ENCODE peak calls at places on chromosome 9, in six cellular contexts. One of them, this sample, is unnamed.

GRCh38 chr9:121839726-121840500 is 188.5 kb downstream of the DAB2IP start:
- DNase-seq in H9: no peak
- DNase-seq in naive thymus-derived CD4-positive, alpha-beta T cell: no peak
- DNase-seq in IMR-90: no peak
- DNase-seq in cardiac muscle cell: no peak
- DNase-seq in aorta: no peak
- DNase-seq in this sample: no peak

GRCh38 chr9:78130004-78130403 is 98.4 kb upstream of the GNAQ start:
- DNase-seq in cardiac muscle cell: peak; percentile 34
- DNase-seq in IMR-90: no peak
- DNase-seq in H9: peak; percentile 86
- DNase-seq in aorta: peak; percentile 73
- DNase-seq in naive thymus-derived CD4-positive, alpha-beta T cell: no peak
- DNase-seq in this sample: peak; percentile 23

GRCh38 chr9:4119778-4120554 is 179.9 kb downstream of the GLIS3 start:
- DNase-seq in naive thymus-derived CD4-positive, alpha-beta T cell: no peak
- DNase-seq in IMR-90: no peak
- DNase-seq in cardiac muscle cell: no peak
- DNase-seq in H9: no peak
- DNase-seq in aorta: no peak
- DNase-seq in this sample: no peak

GRCh38 chr9:27412963-27413362 is 111.1 kb upstream of the IFNK start:
- DNase-seq in IMR-90: no peak
- DNase-seq in H9: no peak
- DNase-seq in naive thymus-derived CD4-positive, alpha-beta T cell: no peak
- DNase-seq in cardiac muscle cell: no peak
- DNase-seq in aorta: peak; percentile 47
- DNase-seq in this sample: no peak

GRCh38 chr9:15606667-15607472 is 54.0 kb downstream of the CCDC171 start:
- DNase-seq in naive thymus-derived CD4-positive, alpha-beta T cell: peak; percentile 49
- DNase-seq in cardiac muscle cell: peak; percentile 51
- DNase-seq in H9: no peak
- DNase-seq in IMR-90: peak; percentile 35
- DNase-seq in aorta: no peak
- DNase-seq in this sample: no peak

GRCh38 chr9:25129537-25129936 is 548.7 kb downstream of the TUSC1 start:
- DNase-seq in H9: no peak
- DNase-seq in IMR-90: no peak
- DNase-seq in cardiac muscle cell: no peak
- DNase-seq in aorta: no peak
- DNase-seq in naive thymus-derived CD4-positive, alpha-beta T cell: no peak
- DNase-seq in this sample: no peak

GRCh38 chr9:79701651-79702050 is 129.9 kb downstream of the TLE4 start:
- DNase-seq in H9: no peak
- DNase-seq in cardiac muscle cell: no peak
- DNase-seq in naive thymus-derived CD4-positive, alpha-beta T cell: no peak
- DNase-seq in IMR-90: no peak
- DNase-seq in aorta: peak; percentile 60
- DNase-seq in this sample: no peak

GRCh38 chr9:77544491-77545000 is 103.6 kb downstream of the GNA14 start:
- DNase-seq in aorta: no peak
- DNase-seq in cardiac muscle cell: no peak
- DNase-seq in IMR-90: no peak
- DNase-seq in naive thymus-derived CD4-positive, alpha-beta T cell: no peak
- DNase-seq in H9: no peak
- DNase-seq in this sample: no peak

GRCh38 chr9:103397868-103398600 is 402.9 kb downstream of the CYLC2 start:
- DNase-seq in aorta: no peak
- DNase-seq in naive thymus-derived CD4-positive, alpha-beta T cell: peak; percentile 5
- DNase-seq in cardiac muscle cell: peak; percentile 66
- DNase-seq in H9: peak; percentile 69
- DNase-seq in IMR-90: no peak
- DNase-seq in this sample: peak; percentile 11

GRCh38 chr9:134972140-134972539 is 54.4 kb upstream of the FCN1 start:
- DNase-seq in H9: no peak
- DNase-seq in IMR-90: no peak
- DNase-seq in naive thymus-derived CD4-positive, alpha-beta T cell: no peak
- DNase-seq in aorta: peak; percentile 28
- DNase-seq in cardiac muscle cell: no peak
- DNase-seq in this sample: no peak

GRCh38 chr9:34437006-34437925 is 21.1 kb downstream of the FAM219A start:
- DNase-seq in cardiac muscle cell: peak; percentile 81
- DNase-seq in H9: peak; percentile 67
- DNase-seq in aorta: no peak
- DNase-seq in IMR-90: peak; percentile 79
- DNase-seq in naive thymus-derived CD4-positive, alpha-beta T cell: peak; percentile 69
- DNase-seq in this sample: peak; percentile 61

GRCh38 chr9:96617439-96618185 is 2.0 kb downstream of the CDC14B start:
- DNase-seq in naive thymus-derived CD4-positive, alpha-beta T cell: no peak
- DNase-seq in aorta: no peak
- DNase-seq in IMR-90: no peak
- DNase-seq in cardiac muscle cell: peak; percentile 34
- DNase-seq in H9: peak; percentile 31
- DNase-seq in this sample: no peak

GRCh38 chr9:86772289-86772982 is 174.9 kb downstream of the GAS1 start:
- DNase-seq in aorta: no peak
- DNase-seq in IMR-90: no peak
- DNase-seq in H9: no peak
- DNase-seq in cardiac muscle cell: no peak
- DNase-seq in naive thymus-derived CD4-positive, alpha-beta T cell: no peak
- DNase-seq in this sample: no peak

GRCh38 chr9:30075451-30076199 is 2308.8 kb upstream of the ACO1 start:
- DNase-seq in H9: no peak
- DNase-seq in IMR-90: no peak
- DNase-seq in aorta: no peak
- DNase-seq in cardiac muscle cell: no peak
- DNase-seq in naive thymus-derived CD4-positive, alpha-beta T cell: no peak
- DNase-seq in this sample: no peak

GRCh38 chr9:128920381-128921058 is at the start of gene PHYHD1:
- DNase-seq in aorta: peak; percentile 85
- DNase-seq in IMR-90: peak; percentile 61
- DNase-seq in cardiac muscle cell: no peak
- DNase-seq in naive thymus-derived CD4-positive, alpha-beta T cell: no peak
- DNase-seq in H9: no peak
- DNase-seq in this sample: no peak

GRCh38 chr9:127567119-127567897 is 44.8 kb upstream of the STXBP1 start:
- DNase-seq in aorta: peak; percentile 71
- DNase-seq in H9: no peak
- DNase-seq in IMR-90: peak; percentile 44
- DNase-seq in naive thymus-derived CD4-positive, alpha-beta T cell: no peak
- DNase-seq in cardiac muscle cell: peak; percentile 77
- DNase-seq in this sample: no peak

GRCh38 chr9:121577201-121577600 is 74.2 kb upstream of the DAB2IP start:
- DNase-seq in cardiac muscle cell: no peak
- DNase-seq in aorta: no peak
- DNase-seq in H9: no peak
- DNase-seq in naive thymus-derived CD4-positive, alpha-beta T cell: no peak
- DNase-seq in IMR-90: no peak
- DNase-seq in this sample: no peak

GRCh38 chr9:124839612-124840299 is 13.5 kb upstream of the WDR38 start:
- DNase-seq in H9: peak; percentile 79
- DNase-seq in naive thymus-derived CD4-positive, alpha-beta T cell: no peak
- DNase-seq in IMR-90: peak; percentile 30
- DNase-seq in aorta: no peak
- DNase-seq in cardiac muscle cell: no peak
- DNase-seq in this sample: no peak

GRCh38 chr9:126721531-126722098 is 83.2 kb upstream of the ZBTB43 start:
- DNase-seq in aorta: peak; percentile 50
- DNase-seq in cardiac muscle cell: no peak
- DNase-seq in H9: no peak
- DNase-seq in naive thymus-derived CD4-positive, alpha-beta T cell: no peak
- DNase-seq in IMR-90: no peak
- DNase-seq in this sample: no peak

GRCh38 chr9:11966804-11967203 is 726.4 kb upstream of the TYRP1 start:
- DNase-seq in aorta: no peak
- DNase-seq in cardiac muscle cell: peak; percentile 80
- DNase-seq in naive thymus-derived CD4-positive, alpha-beta T cell: no peak
- DNase-seq in H9: no peak
- DNase-seq in IMR-90: no peak
- DNase-seq in this sample: no peak

GRCh38 chr9:76585487-76586459 is 126.8 kb downstream of the GCNT1 start:
- DNase-seq in cardiac muscle cell: no peak
- DNase-seq in IMR-90: no peak
- DNase-seq in aorta: no peak
- DNase-seq in naive thymus-derived CD4-positive, alpha-beta T cell: no peak
- DNase-seq in H9: no peak
- DNase-seq in this sample: no peak

GRCh38 chr9:7561527-7561926 is 238.1 kb downstream of the DMAC1 start:
- DNase-seq in IMR-90: no peak
- DNase-seq in cardiac muscle cell: no peak
- DNase-seq in aorta: no peak
- DNase-seq in H9: no peak
- DNase-seq in naive thymus-derived CD4-positive, alpha-beta T cell: no peak
- DNase-seq in this sample: no peak

GRCh38 chr9:7121664-7122063 is 363.9 kb downstream of the KDM4C start:
- DNase-seq in cardiac muscle cell: no peak
- DNase-seq in H9: no peak
- DNase-seq in aorta: no peak
- DNase-seq in naive thymus-derived CD4-positive, alpha-beta T cell: no peak
- DNase-seq in IMR-90: no peak
- DNase-seq in this sample: no peak

GRCh38 chr9:109098221-109098959 is 21.4 kb downstream of the TMEM245 start:
- DNase-seq in aorta: no peak
- DNase-seq in naive thymus-derived CD4-positive, alpha-beta T cell: no peak
- DNase-seq in H9: no peak
- DNase-seq in cardiac muscle cell: peak; percentile 47
- DNase-seq in IMR-90: peak; percentile 65
- DNase-seq in this sample: no peak

DNA sequence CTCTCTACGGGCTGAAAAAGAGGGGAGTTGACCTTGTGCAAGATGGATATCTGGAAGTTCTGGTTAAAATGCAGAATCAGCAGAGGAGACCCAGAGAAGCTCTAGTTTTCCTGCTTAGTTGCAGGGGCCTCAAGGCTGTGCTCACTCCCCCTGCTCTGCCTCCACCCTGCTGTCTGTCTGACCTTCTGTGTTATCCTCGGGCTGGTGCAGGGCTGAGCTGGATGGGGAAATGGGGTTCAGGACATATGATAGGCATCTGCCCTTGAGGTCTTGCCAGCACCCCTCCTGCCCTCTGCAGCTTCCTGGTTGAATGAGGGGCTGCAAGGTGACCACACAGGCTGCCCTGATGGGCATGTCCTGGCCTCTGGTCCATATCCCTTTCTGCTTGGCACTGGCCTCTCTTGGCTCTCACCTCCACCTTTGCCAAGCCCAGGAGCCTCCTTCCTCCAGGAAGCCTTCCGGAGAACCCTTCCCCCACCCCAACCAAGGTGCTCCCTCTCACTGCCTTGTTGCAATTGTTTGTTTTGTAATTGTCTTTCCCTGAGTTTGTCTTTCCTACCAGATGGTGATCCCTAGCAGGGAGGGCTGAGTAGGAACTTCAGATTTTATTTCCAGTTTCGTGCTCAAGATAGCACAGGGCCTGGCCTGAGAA is 1.3 kb downstream of the TMEM268 start:
- DNase-seq in naive thymus-derived CD4-positive, alpha-beta T cell: no peak
- DNase-seq in aorta: no peak
- DNase-seq in cardiac muscle cell: no peak
- DNase-seq in H9: no peak
- DNase-seq in IMR-90: no peak
- DNase-seq in this sample: peak; percentile 9
- H3K4me1 ChIP-seq in naive thymus-derived CD4-positive, alpha-beta T cell: peaks cover 16% of the 10 kb centered on the region
- H3K4me1 ChIP-seq in aorta: no peaks in the 10 kb centered on the region
- H3K4me1 ChIP-seq in cardiac muscle cell: no peaks in the 10 kb centered on the region
- H3K4me1 ChIP-seq in H9: peaks cover 7% of the 10 kb centered on the region
- H3K4me1 ChIP-seq in IMR-90: peaks cover 19% of the 10 kb centered on the region
- H3K4me1 ChIP-seq in this sample: peaks cover 39% of the 10 kb centered on the region

DNA sequence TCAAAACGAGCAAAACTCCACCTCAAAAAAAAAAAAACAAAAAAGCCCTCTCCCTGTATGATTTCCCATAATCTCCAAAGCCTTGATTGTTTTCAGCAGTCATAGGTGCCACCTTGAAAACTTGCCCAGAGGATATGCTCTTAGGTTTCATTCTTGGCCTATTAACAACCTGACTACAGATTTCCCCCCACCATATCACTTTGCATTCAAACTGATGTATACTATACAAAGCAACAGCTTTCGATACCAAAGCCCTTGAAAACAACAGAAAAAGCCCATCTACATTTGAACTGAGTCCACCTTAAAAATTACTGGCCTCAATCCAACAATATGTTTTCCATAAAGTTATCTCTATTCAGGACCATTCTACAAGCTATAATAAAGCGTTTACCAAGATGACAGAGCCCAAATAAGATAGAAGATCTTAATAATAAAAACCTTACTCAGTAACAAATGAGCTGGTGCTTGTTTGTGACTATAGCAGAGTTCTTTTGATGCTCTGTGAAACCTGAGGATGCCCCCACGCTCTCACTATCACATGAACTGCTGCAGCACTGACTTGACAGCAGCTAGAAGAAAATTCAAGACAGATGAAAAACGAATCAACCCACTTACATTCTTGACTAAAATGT is 44.4 kb downstream of the FNBP1 start:
- DNase-seq in aorta: no peak
- DNase-seq in IMR-90: no peak
- DNase-seq in naive thymus-derived CD4-positive, alpha-beta T cell: no peak
- DNase-seq in H9: no peak
- DNase-seq in cardiac muscle cell: no peak
- DNase-seq in this sample: no peak
- H3K4me1 ChIP-seq in aorta: peaks cover 11% of the 10 kb centered on the region
- H3K4me1 ChIP-seq in IMR-90: peaks cover 8% of the 10 kb centered on the region
- H3K4me1 ChIP-seq in naive thymus-derived CD4-positive, alpha-beta T cell: peaks cover 67% of the 10 kb centered on the region
- H3K4me1 ChIP-seq in H9: no peaks in the 10 kb centered on the region
- H3K4me1 ChIP-seq in cardiac muscle cell: no peaks in the 10 kb centered on the region
- H3K4me1 ChIP-seq in this sample: peaks cover 3% of the 10 kb centered on the region

GRCh38 chr9:136003356-136004218 is 42.4 kb upstream of the UBAC1 start:
- DNase-seq in H9: no peak
- DNase-seq in aorta: no peak
- DNase-seq in cardiac muscle cell: no peak
- DNase-seq in IMR-90: no peak
- DNase-seq in naive thymus-derived CD4-positive, alpha-beta T cell: no peak
- DNase-seq in this sample: no peak

GRCh38 chr9:136002215-136002614 is 41.0 kb upstream of the UBAC1 start:
- DNase-seq in naive thymus-derived CD4-positive, alpha-beta T cell: no peak
- DNase-seq in H9: no peak
- DNase-seq in cardiac muscle cell: no peak
- DNase-seq in aorta: no peak
- DNase-seq in IMR-90: no peak
- DNase-seq in this sample: no peak

GRCh38 chr9:136004219-136004618 is 43.0 kb upstream of the UBAC1 start:
- DNase-seq in cardiac muscle cell: no peak
- DNase-seq in H9: no peak
- DNase-seq in aorta: no peak
- DNase-seq in IMR-90: no peak
- DNase-seq in naive thymus-derived CD4-positive, alpha-beta T cell: no peak
- DNase-seq in this sample: no peak

GRCh38 chr9:136001231-136001630 is 40.1 kb upstream of the UBAC1 start:
- DNase-seq in IMR-90: no peak
- DNase-seq in aorta: no peak
- DNase-seq in naive thymus-derived CD4-positive, alpha-beta T cell: no peak
- DNase-seq in cardiac muscle cell: peak; percentile 28
- DNase-seq in H9: no peak
- DNase-seq in this sample: no peak

GRCh38 chr9:136002886-136003285 is 41.7 kb upstream of the UBAC1 start:
- DNase-seq in IMR-90: no peak
- DNase-seq in cardiac muscle cell: no peak
- DNase-seq in naive thymus-derived CD4-positive, alpha-beta T cell: no peak
- DNase-seq in H9: no peak
- DNase-seq in aorta: no peak
- DNase-seq in this sample: no peak
- H3K4me1 ChIP-seq in IMR-90: peaks cover 11% of the 10 kb centered on the region
- H3K4me1 ChIP-seq in cardiac muscle cell: peaks cover 10% of the 10 kb centered on the region
- H3K4me1 ChIP-seq in naive thymus-derived CD4-positive, alpha-beta T cell: no peaks in the 10 kb centered on the region
- H3K4me1 ChIP-seq in H9: no peaks in the 10 kb centered on the region
- H3K4me1 ChIP-seq in aorta: no peaks in the 10 kb centered on the region
- H3K4me1 ChIP-seq in this sample: no peaks in the 10 kb centered on the region

GRCh38 chr9:22512495-22512894 is 65.9 kb downstream of the DMRTA1 start:
- DNase-seq in H9: no peak
- DNase-seq in IMR-90: no peak
- DNase-seq in aorta: no peak
- DNase-seq in cardiac muscle cell: no peak
- DNase-seq in naive thymus-derived CD4-positive, alpha-beta T cell: no peak
- DNase-seq in this sample: no peak
- H3K4me1 ChIP-seq in H9: no peaks in the 10 kb centered on the region
- H3K4me1 ChIP-seq in IMR-90: no peaks in the 10 kb centered on the region
- H3K4me1 ChIP-seq in aorta: no peaks in the 10 kb centered on the region
- H3K4me1 ChIP-seq in cardiac muscle cell: no peaks in the 10 kb centered on the region
- H3K4me1 ChIP-seq in naive thymus-derived CD4-positive, alpha-beta T cell: no peaks in the 10 kb centered on the region
- H3K4me1 ChIP-seq in this sample: no peaks in the 10 kb centered on the region

This sample was measured in DND-41.